ENCODE peak calls at places on chromosome 15, in eight cellular contexts. D, W, G, M, F, J, U and N are unnamed samples.

GRCh38 chr15:77597804-77598453 is 34.8 kb downstream of the LINGO1 start:
- DNase-seq in D (no peak), W (no peak), G (no peak), M (peak; percentile 49), F (no peak), J (no peak), U (no peak), N (no peak)

GRCh38 chr15:99703603-99704443 is 29.4 kb downstream of the LYSMD4 start:
- DNase-seq in D (peak; percentile 54), W (no peak), G (no peak), M (peak; percentile 33), F (no peak), J (peak; percentile 66), U (peak; percentile 72), N (peak; percentile 88)

GRCh38 chr15:101207867-101208288 is 44.0 kb downstream of the CHSY1 start:
- DNase-seq in D (peak; percentile 30), W (no peak), G (no peak), M (no peak), F (no peak), J (no peak), U (peak; percentile 65), N (no peak)

GRCh38 chr15:99976811-99977271 is 243.6 kb upstream of the LYSMD4 start:
- DNase-seq in D (no peak), W (no peak), G (no peak), M (no peak), F (no peak), J (no peak), U (peak; percentile 20), N (no peak)

GRCh38 chr15:52256930-52257733 is 38.5 kb downstream of the MYO5C start:
- DNase-seq in D (no peak), W (no peak), G (no peak), M (no peak), F (no peak), J (no peak), U (no peak), N (no peak)

GRCh38 chr15:87680200-87680599 is 576.3 kb downstream of the NTRK3 start:
- DNase-seq in D (no peak), W (no peak), G (no peak), M (no peak), F (no peak), J (no peak), U (no peak), N (no peak)

GRCh38 chr15:69557340-69558137 is 104.9 kb downstream of the RPLP1 start:
- DNase-seq in D (no peak), W (peak; percentile 78), G (no peak), M (no peak), F (no peak), J (peak; percentile 90), U (no peak), N (peak; percentile 96)

GRCh38 chr15:63491116-63491817 is 13.1 kb upstream of the USP3 start:
- DNase-seq in D (no peak), W (no peak), G (no peak), M (no peak), F (no peak), J (no peak), U (peak; percentile 92), N (no peak)

GRCh38 chr15:54083501-54083900 is 105.3 kb downstream of the UNC13C start:
- DNase-seq in D (no peak), W (no peak), G (no peak), M (no peak), F (no peak), J (no peak), U (no peak), N (no peak)

GRCh38 chr15:73560501-73561117 is 72.6 kb downstream of the NPTN start:
- DNase-seq in D (peak; percentile 68), W (peak; percentile 27), G (no peak), M (no peak), F (no peak), J (peak; percentile 15), U (peak; percentile 76), N (peak; percentile 67)

GRCh38 chr15:78640840-78641733 is at the start of gene CHRNB4:
- DNase-seq in D (no peak), W (no peak), G (peak; percentile 41), M (peak; percentile 48), F (no peak), J (peak; percentile 49), U (no peak), N (no peak)

GRCh38 chr15:90885432-90886290 is 1.4 kb downstream of the FES start:
- DNase-seq in D (peak; percentile 64), W (peak; percentile 67), G (peak; percentile 88), M (peak; percentile 86), F (peak; percentile 61), J (no peak), U (peak; percentile 94), N (no peak)

GRCh38 chr15:84949845-84950569 is 31.6 kb upstream of the PDE8A start:
- DNase-seq in D (peak; percentile 87), W (no peak), G (no peak), M (no peak), F (no peak), J (no peak), U (no peak), N (no peak)

GRCh38 chr15:25059698-25060471 is 105.1 kb downstream of the SNRPN start:
- DNase-seq in D (no peak), W (no peak), G (no peak), M (no peak), F (no peak), J (no peak), U (no peak), N (no peak)

GRCh38 chr15:37203050-37203449 is 102.7 kb upstream of the MEIS2 start:
- DNase-seq in D (no peak), W (no peak), G (no peak), M (no peak), F (no peak), J (no peak), U (no peak), N (no peak)

GRCh38 chr15:50876260-50876988 is 32.1 kb upstream of the AP4E1 start:
- DNase-seq in D (no peak), W (no peak), G (no peak), M (no peak), F (no peak), J (no peak), U (no peak), N (no peak)

GRCh38 chr15:90870354-90871096 is 2.1 kb downstream of the FURIN start:
- DNase-seq in D (no peak), W (no peak), G (no peak), M (no peak), F (no peak), J (no peak), U (no peak), N (no peak)

GRCh38 chr15:29612096-29612495 is 210.2 kb downstream of the TJP1 start:
- DNase-seq in D (no peak), W (no peak), G (no peak), M (peak; percentile 13), F (no peak), J (peak; percentile 71), U (no peak), N (peak; percentile 89)

GRCh38 chr15:70016511-70016994 is 81.2 kb downstream of the TLE3 start:
- DNase-seq in D (no peak), W (no peak), G (no peak), M (no peak), F (no peak), J (no peak), U (no peak), N (no peak)

GRCh38 chr15:89654311-89654761 is 931 bp downstream of the KIF7 start:
- DNase-seq in D (no peak), W (no peak), G (no peak), M (no peak), F (no peak), J (peak; percentile 40), U (no peak), N (peak; percentile 67)

GRCh38 chr15:40633178-40633577 is 39.1 kb downstream of the KNL1 start:
- DNase-seq in D (no peak), W (no peak), G (no peak), M (no peak), F (no peak), J (no peak), U (no peak), N (peak; percentile 61)

GRCh38 chr15:81271761-81272644 is 51.9 kb downstream of the STARD5 start:
- DNase-seq in D (no peak), W (no peak), G (no peak), M (no peak), F (no peak), J (no peak), U (no peak), N (no peak)

GRCh38 chr15:35252351-35252865 is 167.3 kb upstream of the NANOGP8 start:
- DNase-seq in D (no peak), W (no peak), G (no peak), M (no peak), F (no peak), J (no peak), U (no peak), N (no peak)